ENCODE peak calls at places on chromosome 1, in eight cellular contexts. N is M059J, G is astrocyte, T is lower leg skin, Q is ecto neural progenitor cell, S is DMS79, F is HFF-Myc, W is mesendoderm. I is an unnamed sample.
A peak's percentile ranks its signal among the peaks of the same experiment; 100 is the strongest.

GRCh38 chr1:34874581-34874980 is 15.0 kb upstream of the SMIM12 start:
- DNase-seq in F (no peak), Q (no peak), G (no peak), S (no peak), N (no peak), W (peak; percentile 47), T (no peak), I (no peak)

GRCh38 chr1:228305721-228306152 is 97.9 kb downstream of the OBSCN start:
- DNase-seq in G (no peak), F (no peak), S (no peak), Q (no peak), T (no peak), W (no peak), N (no peak), I (peak; percentile 32)

GRCh38 chr1:86913399-86913895 is 479 bp downstream of the SELENOF start:
- DNase-seq in F (no peak), N (peak; percentile 69), G (peak; percentile 10), S (peak; percentile 26), Q (no peak), T (peak; percentile 34), W (no peak), I (no peak)

GRCh38 chr1:115215110-115215509 is 122.9 kb downstream of the NGF start:
- DNase-seq in F (no peak), Q (no peak), S (no peak), W (no peak), N (no peak), G (no peak), T (no peak), I (no peak)

GRCh38 chr1:213067366-213067765 is 16.3 kb downstream of the RPS6KC1 start:
- DNase-seq in G (no peak), N (no peak), W (no peak), F (no peak), T (no peak), S (no peak), Q (no peak), I (no peak)

GRCh38 chr1:9361630-9362256 is 69.0 kb downstream of the SPSB1 start:
- DNase-seq in F (peak; percentile 40), N (no peak), T (no peak), Q (no peak), G (no peak), S (no peak), W (no peak), I (no peak)

GRCh38 chr1:3001471-3002348 is 19.6 kb upstream of the ACTRT2 start:
- DNase-seq in N (no peak), W (no peak), G (no peak), Q (no peak), S (no peak), F (no peak), T (no peak), I (no peak)

GRCh38 chr1:186806477-186806876 is 22.3 kb upstream of the PLA2G4A start:
- DNase-seq in F (peak; percentile 19), N (peak; percentile 69), Q (no peak), S (no peak), W (peak; percentile 55), G (no peak), T (no peak), I (no peak)